ENCODE peak calls at places on chromosomes 5 and 9, in four cellular contexts. Y is PC-3; B is CD4-positive, alpha-beta memory T cell; X is tibial nerve. L is an unnamed sample.

GRCh38 chr5:145178667-145179523 is 656.2 kb downstream of the PRELID2 start:
- DNase-seq in Y (no peak), B (no peak), X (no peak), L (no peak)

GRCh38 chr9:83012578-83013260 is 50.2 kb downstream of the RASEF start:
- DNase-seq in Y (no peak), B (no peak), X (no peak), L (no peak)

GRCh38 chr5:119131530-119132313 is 60.8 kb downstream of the DMXL1 start:
- DNase-seq in Y (no peak), B (no peak), X (no peak), L (no peak)

GRCh38 chr5:100406640-100407039 is 128.5 kb upstream of the FAM174A start:
- DNase-seq in Y (peak; percentile 18), B (no peak), X (no peak), L (no peak)

GRCh38 chr5:106739127-106739526 is 931.6 kb downstream of the EFNA5 start:
- DNase-seq in Y (no peak), B (no peak), X (no peak), L (no peak)

GRCh38 chr5:101942321-101942882 is 353.7 kb downstream of the SLCO4C1 start:
- DNase-seq in Y (peak; percentile 68), B (no peak), X (no peak), L (no peak)

GRCh38 chr5:144198386-144198785 is 27.7 kb downstream of the KCTD16 start:
- DNase-seq in Y (peak; percentile 71), B (no peak), X (no peak), L (no peak)

GRCh38 chr5:36655171-36655570 is 48.8 kb downstream of the SLC1A3 start:
- DNase-seq in Y (no peak), B (no peak), X (no peak), L (no peak)

GRCh38 chr9:5577225-5577624 is 51.7 kb upstream of the RIC1 start:
- DNase-seq in Y (no peak), B (no peak), X (no peak), L (no peak)

GRCh38 chr5:180353963-180354574 is 933 bp upstream of the GFPT2 start:
- DNase-seq in Y (no peak), B (no peak), X (no peak), L (no peak)

GRCh38 chr5:180350711-180351110 is 2.4 kb downstream of the GFPT2 start:
- DNase-seq in Y (no peak), B (no peak), X (no peak), L (no peak)

GRCh38 chr5:180353226-180353962 is at the start of gene GFPT2:
- DNase-seq in Y (peak; percentile 77), B (peak; percentile 75), X (peak; percentile 72), L (peak; percentile 67)

GRCh38 chr5:180352976-180353225 is 235 bp downstream of the GFPT2 start:
- DNase-seq in Y (no peak), B (no peak), X (no peak), L (no peak)

DNA sequence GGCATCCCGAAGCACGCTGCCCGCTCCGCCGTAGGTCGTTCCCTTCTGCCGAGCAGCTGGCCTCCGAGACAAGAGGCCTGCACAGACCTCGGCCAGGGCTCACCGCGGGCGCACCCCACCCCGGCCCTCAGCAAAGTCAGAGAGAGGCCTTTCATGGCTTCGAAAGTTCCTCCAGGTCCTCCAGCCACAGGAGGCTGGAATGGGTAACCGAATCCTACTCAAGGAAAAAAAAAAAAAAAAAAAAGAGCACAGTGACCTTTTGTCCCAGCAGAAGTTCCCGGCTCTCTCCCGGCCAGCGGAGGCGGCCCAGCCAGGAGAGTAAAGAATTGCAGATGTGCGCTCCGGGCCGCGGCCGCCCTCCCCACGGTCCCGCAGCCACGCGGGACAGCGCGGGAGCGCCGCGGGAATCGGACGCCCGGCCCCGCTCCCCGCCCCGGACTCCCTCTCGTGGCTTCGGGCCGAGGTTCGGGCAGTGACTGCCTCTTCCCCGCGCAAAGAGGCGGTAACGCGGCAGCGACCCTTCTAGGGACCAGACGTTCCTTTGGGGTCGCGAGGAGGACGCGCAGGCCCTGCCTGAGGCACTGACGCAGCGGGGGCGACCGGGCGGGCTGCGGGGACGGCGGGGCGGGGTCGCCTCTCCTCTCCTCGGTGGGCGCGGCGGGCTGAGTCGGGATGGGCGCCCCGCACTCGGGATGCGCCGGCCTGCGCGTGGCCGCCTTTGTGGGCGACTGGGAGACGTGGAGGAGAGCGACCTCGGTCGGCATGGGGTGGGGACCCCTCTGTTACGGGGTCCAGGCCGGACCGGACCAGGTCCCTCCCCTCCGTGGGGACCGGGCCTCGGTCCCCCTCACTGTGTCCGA is 790 bp downstream of the GFPT2 start:
- DNase-seq in Y (no peak), B (no peak), X (peak; percentile 49), L (no peak)
- H3K4me3 ChIP-seq in Y (peak overlapping the region; percentile 76), B (peak overlapping the region; percentile 68), X (peak overlapping the region; percentile 65), L (peak overlapping the region; percentile 59)

GRCh38 chr9:134825025-134825424 is 55.6 kb upstream of the FCN2 start:
- DNase-seq in Y (no peak), B (no peak), X (no peak), L (no peak)

GRCh38 chr9:134824583-134824982 is 56.0 kb upstream of the FCN2 start:
- DNase-seq in Y (no peak), B (no peak), X (no peak), L (no peak)

GRCh38 chr9:134823623-134824022 is 57.0 kb upstream of the FCN2 start:
- DNase-seq in Y (no peak), B (no peak), X (no peak), L (no peak)

GRCh38 chr9:134820901-134821300 is 59.7 kb upstream of the FCN2 start:
- DNase-seq in Y (no peak), B (no peak), X (no peak), L (no peak)

GRCh38 chr9:134822541-134822940 is 58.1 kb upstream of the FCN2 start:
- DNase-seq in Y (no peak), B (no peak), X (no peak), L (no peak)
- H3K27ac ChIP-seq in Y (no peak overlapping the region), B (no peak overlapping the region), X (no peak overlapping the region), L (no peak overlapping the region)

GRCh38 chr5:150521939-150522503 is 14.1 kb downstream of the NDST1 start:
- DNase-seq in Y (no peak), B (no peak), X (no peak), L (no peak)
- H3K4me1 ChIP-seq in Y (peaks cover 15% of the 10 kb centered on the region), B (no peaks in the 10 kb centered on the region), X (peaks cover 100% of the 10 kb centered on the region), L (no peaks in the 10 kb centered on the region)

GRCh38 chr9:136697146-136697820 is 10.0 kb upstream of the AGPAT2 start:
- DNase-seq in Y (no peak), B (no peak), X (no peak), L (no peak)
- H3K4me3 ChIP-seq in Y (no peak overlapping the region), B (no peak overlapping the region), X (no peak overlapping the region), L (no peak overlapping the region)

GRCh38 chr9:137236238-137236935 is 4.7 kb upstream of the TUBB4B start:
- DNase-seq in Y (peak; percentile 74), B (peak; percentile 85), X (peak; percentile 68), L (peak; percentile 81)
- H3K27ac ChIP-seq in Y (no peak overlapping the region), B (no peak overlapping the region), X (peak overlapping the region; percentile 43), L (no peak overlapping the region)

DNA sequence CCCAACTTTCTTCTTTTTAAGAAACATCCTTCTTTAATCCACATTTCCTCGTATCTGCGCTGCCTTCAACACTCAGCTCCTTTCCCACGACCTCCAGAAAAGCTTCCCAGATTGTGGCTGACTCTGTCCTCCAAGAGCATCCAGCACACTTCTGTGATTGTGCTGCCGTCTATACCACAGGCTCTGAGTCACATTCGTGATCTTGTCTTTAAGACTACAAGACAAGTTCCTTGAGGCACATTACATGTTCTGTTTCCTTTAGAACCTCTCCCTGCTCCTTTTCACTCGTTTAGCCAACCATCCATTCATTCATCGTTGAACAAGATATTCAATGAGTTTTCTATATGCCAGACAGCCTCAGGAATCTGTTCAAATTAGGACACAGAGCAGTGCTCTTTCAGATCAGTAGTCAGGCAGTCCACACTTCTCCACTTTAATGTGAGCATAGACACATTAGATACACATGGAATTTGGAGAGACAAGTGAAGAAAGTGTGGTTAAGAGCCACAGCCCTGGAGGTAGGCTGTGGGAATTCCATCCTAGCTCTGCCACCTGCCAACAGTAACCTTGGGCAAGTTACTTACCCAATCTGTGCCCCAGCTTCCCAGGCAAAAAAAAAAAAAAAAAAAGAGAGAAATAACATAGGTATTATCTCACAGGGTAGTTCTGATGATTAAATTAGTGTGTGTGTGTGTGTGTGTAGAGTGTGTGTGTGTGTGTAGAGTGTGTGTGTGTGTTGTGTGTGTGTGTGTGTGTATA is 18.9 kb downstream of the WHRN start:
- DNase-seq in Y (no peak), B (no peak), X (no peak), L (no peak)
- H3K4me1 ChIP-seq in Y (peaks cover 9% of the 10 kb centered on the region), B (peaks cover 14% of the 10 kb centered on the region), X (no peaks in the 10 kb centered on the region), L (peaks cover 8% of the 10 kb centered on the region)

GRCh38 chr9:95313010-95313498 is 4.5 kb downstream of the FANCC start:
- DNase-seq in Y (peak; percentile 88), B (no peak), X (no peak), L (no peak)
- H3K4me3 ChIP-seq in Y (peak overlapping the region; percentile 67), B (no peak overlapping the region), X (peak overlapping the region; percentile 9), L (no peak overlapping the region)